ENCODE peak calls at places on chromosomes 5 and 9, in nine cellular contexts. M is HCT116, C is brain microvascular endothelial cell, V is PC-9, H is OCI-LY7, D is epithelial cell of prostate, Q is ovary, L is aorta, Y is upper lobe of left lung. I is an unnamed sample.

GRCh38 chr5:95973793-95974325 is 12.2 kb upstream of the ELL2 start:
- DNase-seq in M (no peak), D (no peak), C (peak), H (no peak), L (no peak), Q (no peak), Y (peak), V (no peak), I (no peak)

GRCh38 chr5:134651531-134651930 is 2.9 kb downstream of the SEC24A start:
- DNase-seq in C (no peak), Y (no peak), H (no peak), Q (no peak), L (no peak), M (no peak), D (no peak), V (no peak), I (no peak)

GRCh38 chr5:132237141-132237540 is 9.5 kb upstream of the P4HA2 start:
- DNase-seq in H (no peak), L (peak), Q (no peak), C (no peak), Y (peak), D (no peak), V (no peak), M (no peak), I (no peak)

GRCh38 chr9:70411141-70411929 is 3.1 kb downstream of the KLF9 start:
- DNase-seq in D (no peak), L (peak), V (no peak), Q (peak), H (no peak), Y (peak), C (peak), M (no peak), I (peak)

GRCh38 chr9:109430231-109430630 is 67.9 kb downstream of the PTPN3 start:
- DNase-seq in D (no peak), L (no peak), H (no peak), V (no peak), C (no peak), M (no peak), Q (no peak), Y (no peak), I (no peak)

GRCh38 chr5:119255571-119256356 is 100.1 kb upstream of the TNFAIP8 start:
- DNase-seq in D (no peak), Q (no peak), M (peak), V (peak), H (peak), L (no peak), C (no peak), Y (no peak), I (no peak)

GRCh38 chr9:136327313-136327971 is at the start of gene GPSM1:
- DNase-seq in Y (peak), C (no peak), Q (peak), H (no peak), D (no peak), L (peak), M (no peak), V (no peak), I (peak)

GRCh38 chr5:133830911-133831310 is 137.5 kb downstream of the C5orf15 start:
- DNase-seq in M (no peak), L (no peak), Y (no peak), C (no peak), Q (no peak), D (no peak), V (no peak), H (no peak), I (no peak)

GRCh38 chr9:76610009-76610352 is 151.0 kb downstream of the GCNT1 start:
- DNase-seq in C (peak), L (peak), D (no peak), Y (peak), H (no peak), V (no peak), M (no peak), Q (peak), I (peak)

GRCh38 chr5:148996270-148996669 is 66.6 kb downstream of the SH3TC2 start:
- DNase-seq in C (no peak), Q (no peak), M (no peak), V (no peak), Y (no peak), L (no peak), D (no peak), H (no peak), I (no peak)

GRCh38 chr5:76689321-76690026 is 26.5 kb upstream of the F2R start:
- DNase-seq in D (peak), Q (no peak), L (no peak), H (no peak), C (peak), M (peak), V (peak), Y (no peak), I (no peak)

GRCh38 chr9:133770076-133770777 is 32.1 kb upstream of the SARDH start:
- DNase-seq in C (no peak), Q (peak), V (no peak), L (peak), H (no peak), Y (no peak), D (no peak), M (no peak), I (no peak)

GRCh38 chr5:141880961-141881801 is 3.0 kb upstream of the PCDH1 start:
- DNase-seq in D (no peak), M (no peak), L (no peak), C (no peak), Q (no peak), H (no peak), Y (no peak), V (no peak), I (no peak)

DNA sequence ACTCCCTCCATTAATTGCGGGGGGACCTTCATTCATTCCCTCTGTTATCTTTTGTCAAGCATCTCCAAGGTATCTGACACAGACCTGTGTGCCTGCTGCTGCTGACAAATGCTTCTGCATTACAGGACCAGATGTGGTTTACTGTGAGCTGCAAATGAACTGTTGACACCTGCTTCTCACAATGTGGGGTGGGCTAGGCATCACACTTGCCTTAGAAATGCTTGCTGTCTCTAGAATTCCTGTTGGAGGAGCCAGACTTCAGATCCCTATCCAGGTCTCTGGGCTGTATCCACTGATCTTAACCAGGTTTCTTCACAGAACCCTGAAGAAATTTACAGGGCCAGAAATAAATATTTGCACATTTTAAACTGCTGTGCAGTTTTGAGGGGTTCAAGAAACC is 255.4 kb downstream of the FAM114A2 start:
- DNase-seq in L (no peak), M (no peak), V (no peak), D (no peak), C (no peak), H (no peak), Y (no peak), Q (no peak), I (no peak)
- H3K27ac ChIP-seq in L (no peak), M (no peak), V (no peak), D (no peak), C (no peak), H (no peak), Y (no peak), Q (no peak), I (no peak)

GRCh38 chr5:112551437-112552018 is 132.5 kb upstream of the EPB41L4A start:
- DNase-seq in Q (no peak), M (peak), C (peak), L (no peak), Y (no peak), D (no peak), V (no peak), H (peak), I (peak)

GRCh38 chr5:112555197-112555596 is 136.1 kb upstream of the EPB41L4A start:
- DNase-seq in Q (no peak), L (no peak), M (no peak), C (no peak), Y (no peak), D (no peak), H (no peak), V (no peak), I (no peak)

GRCh38 chr5:112555691-112556090 is 136.6 kb upstream of the EPB41L4A start:
- DNase-seq in Y (no peak), D (no peak), M (no peak), H (no peak), Q (no peak), V (no peak), C (peak), L (no peak), I (no peak)

GRCh38 chr5:112554089-112554977 is 135.3 kb upstream of the EPB41L4A start:
- DNase-seq in D (no peak), C (no peak), Q (no peak), H (no peak), L (no peak), V (no peak), M (no peak), Y (no peak), I (no peak)

DNA sequence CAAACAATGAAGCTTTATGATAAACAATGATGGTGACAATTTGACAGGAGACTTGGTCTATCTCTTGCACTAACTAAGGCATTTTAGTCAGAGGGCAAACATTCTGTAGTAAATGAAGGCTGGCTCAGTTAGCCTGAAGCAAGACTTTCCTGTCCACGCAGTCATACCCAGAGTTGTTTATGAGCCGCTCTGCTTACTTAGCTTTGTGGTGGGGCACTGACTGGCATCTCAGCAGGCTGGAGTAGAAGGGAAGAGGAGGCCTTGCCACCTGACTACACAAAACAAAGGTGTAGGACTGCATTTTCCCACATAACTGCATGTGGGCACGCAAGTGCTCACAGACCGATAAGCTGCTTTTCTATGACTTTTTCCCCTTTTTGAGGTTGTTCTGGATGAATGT is 133.7 kb upstream of the EPB41L4A start:
- DNase-seq in Q (no peak), H (no peak), Y (no peak), C (no peak), V (no peak), D (no peak), L (no peak), M (no peak), I (no peak)
- H3K27ac ChIP-seq in Q (no peak), H (no peak), Y (no peak), C (no peak), V (no peak), D (no peak), L (no peak), M (no peak), I (no peak)

DNA sequence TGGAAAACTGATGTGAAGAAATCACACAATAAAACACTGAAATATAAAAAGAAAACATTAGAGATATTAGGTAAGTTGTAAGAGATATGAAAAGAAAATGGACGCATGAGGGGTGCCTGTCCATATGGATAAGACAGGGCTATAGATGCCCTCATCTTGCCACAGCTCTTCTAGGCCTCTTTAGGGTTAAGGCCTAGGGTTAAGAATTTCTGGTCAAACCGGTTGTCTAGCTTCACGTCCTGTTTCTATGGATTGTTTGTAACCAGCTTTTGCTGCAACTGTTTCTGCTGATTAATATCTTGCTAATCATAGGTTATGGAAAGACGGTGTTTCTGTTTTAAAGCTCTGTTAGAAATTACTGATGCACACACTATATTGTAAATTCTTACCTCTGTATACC is 389.9 kb upstream of the CTNND2 start:
- DNase-seq in V (no peak), M (no peak), H (no peak), Q (no peak), C (no peak), Y (no peak), L (no peak), D (no peak), I (no peak)
- H3K27ac ChIP-seq in V (no peak), M (no peak), H (no peak), Q (no peak), C (no peak), Y (no peak), L (no peak), D (no peak), I (no peak)

DNA sequence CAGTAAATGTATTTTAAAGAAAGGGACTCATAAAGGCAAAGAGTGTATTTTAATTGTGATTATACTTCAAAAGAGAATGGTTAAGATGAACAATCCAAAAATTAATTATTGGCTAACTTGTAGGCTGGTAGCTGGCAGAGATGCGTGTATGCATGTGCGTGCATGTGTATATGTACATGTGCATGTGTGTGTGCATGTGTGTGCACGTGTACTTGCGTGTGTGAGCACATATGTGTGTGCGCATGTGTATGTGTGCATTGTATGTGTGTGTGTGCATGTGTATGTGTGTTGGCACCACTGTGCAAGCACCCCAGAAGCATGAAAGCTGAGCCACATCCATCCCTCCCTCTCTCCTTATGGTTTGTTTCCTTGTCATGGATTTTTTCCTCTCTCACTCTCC is 83.0 kb upstream of the SLC1A3 start:
- DNase-seq in M (no peak), Y (no peak), H (no peak), C (no peak), D (no peak), L (no peak), Q (no peak), V (no peak), I (no peak)
- H3K27ac ChIP-seq in M (no peak), Y (no peak), H (no peak), C (no peak), D (no peak), L (no peak), Q (no peak), V (no peak), I (no peak)

DNA sequence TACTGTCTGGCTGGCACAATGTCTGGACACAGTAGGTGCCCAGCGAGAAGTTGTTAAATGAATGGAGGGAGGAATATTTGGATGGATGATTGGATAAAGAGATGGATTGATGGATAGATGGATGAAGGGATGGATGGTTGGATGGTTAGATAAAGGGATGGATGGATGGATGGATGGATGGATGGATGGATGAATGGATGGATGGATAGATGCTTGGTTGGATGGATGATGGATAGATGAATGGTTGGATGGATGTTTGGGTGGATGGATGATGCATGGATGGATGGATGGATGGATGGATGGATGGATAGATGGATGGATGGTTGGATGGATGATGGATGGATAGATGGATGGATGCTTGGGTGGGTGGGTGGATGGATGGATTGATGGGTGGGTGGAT is 90.4 kb downstream of the UBE2QL1 start:
- DNase-seq in C (no peak), H (no peak), Y (no peak), M (no peak), V (no peak), D (no peak), L (no peak), Q (no peak), I (no peak)
- H3K27ac ChIP-seq in C (no peak), H (no peak), Y (no peak), M (no peak), V (no peak), D (no peak), L (no peak), Q (no peak), I (no peak)

GRCh38 chr9:69346596-69347390 is 21.8 kb downstream of the ENTREP1 start:
- DNase-seq in H (no peak), Y (no peak), V (peak), L (no peak), D (no peak), M (no peak), Q (no peak), C (no peak), I (no peak)
- H3K27ac ChIP-seq in H (no peak), Y (no peak), V (no peak), L (no peak), D (no peak), M (no peak), Q (no peak), C (no peak), I (peak)

GRCh38 chr5:1343315-1343751 is 1.6 kb downstream of the CLPTM1L start:
- DNase-seq in V (no peak), H (peak), D (no peak), L (peak), Q (no peak), C (no peak), M (no peak), Y (peak), I (peak)

GRCh38 chr5:1344975-1345838 is at the start of gene CLPTM1L:
- DNase-seq in V (peak), H (peak), Q (peak), M (peak), L (peak), D (peak), C (peak), Y (peak), I (peak)

GRCh38 chr5:1342268-1342667 is 2.6 kb downstream of the CLPTM1L start:
- DNase-seq in C (no peak), Y (no peak), M (no peak), L (peak), D (no peak), Q (no peak), H (no peak), V (no peak), I (no peak)

GRCh38 chr5:1345876-1346626 is 1.2 kb upstream of the CLPTM1L start:
- DNase-seq in Y (no peak), D (no peak), C (no peak), L (peak), H (no peak), V (no peak), M (no peak), Q (no peak), I (no peak)

DNA sequence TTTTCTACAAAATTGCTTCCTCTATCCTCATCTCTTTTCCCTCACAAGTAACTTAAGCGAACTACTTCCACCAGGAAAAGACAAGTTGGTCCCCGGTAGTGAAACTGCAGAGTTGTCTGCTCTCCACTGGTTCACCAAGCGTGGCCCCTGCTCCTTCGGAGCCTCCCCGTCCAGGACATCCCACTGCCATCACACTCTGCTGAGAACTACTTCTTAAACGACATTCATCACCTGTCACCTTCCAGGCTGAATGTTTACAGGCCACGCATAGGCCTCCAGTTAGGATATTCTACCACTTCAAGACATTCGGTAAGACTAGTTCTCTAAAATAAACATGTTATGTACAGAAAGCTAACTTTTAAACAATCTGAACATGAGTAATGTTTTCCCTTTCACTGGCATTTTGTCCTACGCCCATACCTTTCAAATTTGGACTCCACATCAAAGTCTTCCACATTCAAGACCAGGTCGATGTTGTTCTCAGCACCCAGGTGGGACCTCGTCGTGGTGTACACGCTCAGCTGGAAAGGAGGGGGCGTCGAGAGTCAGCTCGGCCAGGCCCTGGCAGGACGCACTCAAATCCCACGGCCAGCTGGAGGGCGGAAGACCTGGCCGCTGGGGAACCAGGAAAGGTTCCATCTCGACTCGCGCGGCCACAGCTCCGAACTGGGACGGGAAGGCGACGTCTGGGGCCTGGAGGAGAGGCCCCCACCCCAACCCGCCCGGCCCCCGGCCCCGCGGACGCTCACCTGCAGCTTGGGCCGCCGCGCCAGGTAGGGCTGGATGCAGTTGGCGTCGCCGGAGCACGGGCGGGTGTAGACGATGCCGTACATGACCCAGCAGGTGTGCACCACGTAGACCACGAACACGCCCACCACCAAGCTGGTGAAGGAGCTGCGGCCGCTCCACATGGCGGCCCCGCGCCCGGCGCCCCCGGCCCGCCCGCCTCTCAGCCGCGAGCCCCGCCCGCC is 683 bp downstream of the CLPTM1L start:
- DNase-seq in C (no peak), Q (peak), D (no peak), V (no peak), L (peak), H (peak), M (no peak), Y (no peak), I (peak)
- H3K27ac ChIP-seq in C (peak), Q (no peak), D (peak), V (no peak), L (no peak), H (peak), M (peak), Y (peak), I (peak)

DNA sequence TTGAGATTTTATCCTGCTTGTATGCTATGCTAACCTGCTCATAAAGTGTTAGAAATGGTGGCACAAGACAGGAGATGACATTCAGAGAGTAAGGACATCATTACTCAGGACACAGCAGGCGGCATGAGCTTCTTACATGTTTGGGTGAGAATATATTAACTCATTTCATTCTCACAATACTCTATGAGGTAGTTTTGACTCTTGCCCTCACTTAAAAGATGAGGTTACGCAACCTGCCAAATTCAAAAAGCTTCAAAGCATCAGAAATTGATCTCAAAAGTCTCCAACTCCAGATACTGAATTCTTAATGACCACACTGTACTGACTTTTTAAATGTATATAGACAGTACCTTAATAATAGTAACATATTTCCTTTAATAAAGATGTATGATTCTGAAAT is 60.8 kb downstream of the CDH18 start:
- DNase-seq in C (no peak), H (no peak), V (no peak), D (no peak), L (no peak), Y (no peak), M (no peak), Q (no peak), I (no peak)
- H3K27ac ChIP-seq in C (no peak), H (no peak), V (no peak), D (no peak), L (no peak), Y (no peak), M (no peak), Q (no peak), I (no peak)